ENCODE peak calls at places on chromosomes 7 and 10, in ten cellular contexts. One of them, this sample, is unnamed.

GRCh38 chr10:45673074-45673628 is 579 bp upstream of the ZFAND4 start:
- DNase-seq in colonic mucosa: peak
- DNase-seq in lower lobe of right lung: no peak
- DNase-seq in A673: peak
- DNase-seq in fibroblast of mammary gland: peak
- DNase-seq in lung: peak
- DNase-seq in fibroblast of lung: peak
- DNase-seq in keratinocyte: no peak
- DNase-seq in B cell: peak
- DNase-seq in fibroblast of the aortic adventitia: no peak
- DNase-seq in this sample: no peak

GRCh38 chr10:105398202-105398601 is 757.1 kb downstream of the SORCS3 start:
- DNase-seq in colonic mucosa: no peak
- DNase-seq in lower lobe of right lung: no peak
- DNase-seq in A673: no peak
- DNase-seq in fibroblast of mammary gland: no peak
- DNase-seq in lung: no peak
- DNase-seq in fibroblast of lung: no peak
- DNase-seq in keratinocyte: no peak
- DNase-seq in B cell: no peak
- DNase-seq in fibroblast of the aortic adventitia: no peak
- DNase-seq in this sample: no peak

GRCh38 chr10:94423627-94424026 is 21.3 kb downstream of the TBC1D12 start:
- DNase-seq in colonic mucosa: no peak
- DNase-seq in lower lobe of right lung: no peak
- DNase-seq in A673: no peak
- DNase-seq in fibroblast of mammary gland: peak
- DNase-seq in lung: no peak
- DNase-seq in fibroblast of lung: no peak
- DNase-seq in keratinocyte: no peak
- DNase-seq in B cell: no peak
- DNase-seq in fibroblast of the aortic adventitia: peak
- DNase-seq in this sample: peak

GRCh38 chr10:102951316-102951715 is 33.2 kb downstream of the CNNM2 start:
- DNase-seq in colonic mucosa: no peak
- DNase-seq in lower lobe of right lung: no peak
- DNase-seq in A673: no peak
- DNase-seq in fibroblast of mammary gland: peak
- DNase-seq in lung: no peak
- DNase-seq in fibroblast of lung: no peak
- DNase-seq in keratinocyte: no peak
- DNase-seq in B cell: no peak
- DNase-seq in fibroblast of the aortic adventitia: no peak
- DNase-seq in this sample: no peak

GRCh38 chr10:70598857-70599295 is 3.7 kb downstream of the PRF1 start:
- DNase-seq in colonic mucosa: no peak
- DNase-seq in lower lobe of right lung: peak
- DNase-seq in A673: no peak
- DNase-seq in fibroblast of mammary gland: no peak
- DNase-seq in lung: peak
- DNase-seq in fibroblast of lung: no peak
- DNase-seq in keratinocyte: no peak
- DNase-seq in B cell: no peak
- DNase-seq in fibroblast of the aortic adventitia: no peak
- DNase-seq in this sample: no peak

GRCh38 chr10:227014-227413 is 91.8 kb downstream of the ZMYND11 start:
- DNase-seq in colonic mucosa: no peak
- DNase-seq in lower lobe of right lung: no peak
- DNase-seq in A673: no peak
- DNase-seq in fibroblast of mammary gland: peak
- DNase-seq in lung: no peak
- DNase-seq in fibroblast of lung: peak
- DNase-seq in keratinocyte: no peak
- DNase-seq in B cell: no peak
- DNase-seq in fibroblast of the aortic adventitia: peak
- DNase-seq in this sample: no peak

GRCh38 chr7:17123020-17123419 is 175.4 kb upstream of the AHR start:
- DNase-seq in colonic mucosa: no peak
- DNase-seq in lower lobe of right lung: no peak
- DNase-seq in A673: peak
- DNase-seq in fibroblast of mammary gland: peak
- DNase-seq in lung: no peak
- DNase-seq in fibroblast of lung: peak
- DNase-seq in keratinocyte: no peak
- DNase-seq in B cell: no peak
- DNase-seq in fibroblast of the aortic adventitia: peak
- DNase-seq in this sample: peak

GRCh38 chr10:58438986-58439385 is 53.8 kb downstream of the TFAM start:
- DNase-seq in colonic mucosa: no peak
- DNase-seq in lower lobe of right lung: no peak
- DNase-seq in A673: no peak
- DNase-seq in fibroblast of mammary gland: no peak
- DNase-seq in lung: no peak
- DNase-seq in fibroblast of lung: no peak
- DNase-seq in keratinocyte: peak
- DNase-seq in B cell: no peak
- DNase-seq in fibroblast of the aortic adventitia: no peak
- DNase-seq in this sample: no peak

GRCh38 chr10:122876493-122876855 is 2.9 kb downstream of the FAM24B start:
- DNase-seq in colonic mucosa: no peak
- DNase-seq in lower lobe of right lung: no peak
- DNase-seq in A673: no peak
- DNase-seq in fibroblast of mammary gland: no peak
- DNase-seq in lung: no peak
- DNase-seq in fibroblast of lung: no peak
- DNase-seq in keratinocyte: no peak
- DNase-seq in B cell: no peak
- DNase-seq in fibroblast of the aortic adventitia: no peak
- DNase-seq in this sample: no peak

GRCh38 chr10:122878799-122879338 is 512 bp downstream of the FAM24B start:
- DNase-seq in colonic mucosa: no peak
- DNase-seq in lower lobe of right lung: no peak
- DNase-seq in A673: peak
- DNase-seq in fibroblast of mammary gland: peak
- DNase-seq in lung: no peak
- DNase-seq in fibroblast of lung: no peak
- DNase-seq in keratinocyte: no peak
- DNase-seq in B cell: no peak
- DNase-seq in fibroblast of the aortic adventitia: peak
- DNase-seq in this sample: no peak

GRCh38 chr10:122882798-122883197 is 3.4 kb upstream of the FAM24B start:
- DNase-seq in colonic mucosa: no peak
- DNase-seq in lower lobe of right lung: no peak
- DNase-seq in A673: no peak
- DNase-seq in fibroblast of mammary gland: no peak
- DNase-seq in lung: no peak
- DNase-seq in fibroblast of lung: no peak
- DNase-seq in keratinocyte: no peak
- DNase-seq in B cell: no peak
- DNase-seq in fibroblast of the aortic adventitia: no peak
- DNase-seq in this sample: no peak

GRCh38 chr10:122877264-122877663 is 2.1 kb downstream of the FAM24B start:
- DNase-seq in colonic mucosa: no peak
- DNase-seq in lower lobe of right lung: no peak
- DNase-seq in A673: no peak
- DNase-seq in fibroblast of mammary gland: peak
- DNase-seq in lung: no peak
- DNase-seq in fibroblast of lung: no peak
- DNase-seq in keratinocyte: no peak
- DNase-seq in B cell: no peak
- DNase-seq in fibroblast of the aortic adventitia: no peak
- DNase-seq in this sample: no peak

GRCh38 chr10:122879339-122880273 is at the start of gene FAM24B:
- DNase-seq in colonic mucosa: peak
- DNase-seq in lower lobe of right lung: peak
- DNase-seq in A673: peak
- DNase-seq in fibroblast of mammary gland: peak
- DNase-seq in lung: peak
- DNase-seq in fibroblast of lung: peak
- DNase-seq in keratinocyte: peak
- DNase-seq in B cell: peak
- DNase-seq in fibroblast of the aortic adventitia: peak
- DNase-seq in this sample: peak
- TF ChIP-seq CTCF in colonic mucosa: no peak
- TF ChIP-seq CTCF in lower lobe of right lung: no peak
- TF ChIP-seq CTCF in A673: no peak
- TF ChIP-seq CTCF in fibroblast of mammary gland: no peak
- TF ChIP-seq CTCF in lung: no peak
- TF ChIP-seq CTCF in fibroblast of lung: no peak
- TF ChIP-seq CTCF in keratinocyte: no peak
- TF ChIP-seq CTCF in B cell: no peak
- TF ChIP-seq CTCF in fibroblast of the aortic adventitia: no peak
- TF ChIP-seq CTCF in this sample: no peak

GRCh38 chr10:104328916-104329710 is 9.2 kb downstream of the ITPRIP start:
- DNase-seq in colonic mucosa: no peak
- DNase-seq in lower lobe of right lung: peak
- DNase-seq in A673: peak
- DNase-seq in fibroblast of mammary gland: peak
- DNase-seq in lung: no peak
- DNase-seq in fibroblast of lung: peak
- DNase-seq in keratinocyte: peak
- DNase-seq in B cell: peak
- DNase-seq in fibroblast of the aortic adventitia: peak
- DNase-seq in this sample: peak

GRCh38 chr10:104329754-104330153 is 8.5 kb downstream of the ITPRIP start:
- DNase-seq in colonic mucosa: no peak
- DNase-seq in lower lobe of right lung: no peak
- DNase-seq in A673: no peak
- DNase-seq in fibroblast of mammary gland: peak
- DNase-seq in lung: no peak
- DNase-seq in fibroblast of lung: peak
- DNase-seq in keratinocyte: no peak
- DNase-seq in B cell: no peak
- DNase-seq in fibroblast of the aortic adventitia: peak
- DNase-seq in this sample: peak

GRCh38 chr10:104326991-104327610 is 11.2 kb downstream of the ITPRIP start:
- DNase-seq in colonic mucosa: no peak
- DNase-seq in lower lobe of right lung: no peak
- DNase-seq in A673: no peak
- DNase-seq in fibroblast of mammary gland: no peak
- DNase-seq in lung: no peak
- DNase-seq in fibroblast of lung: peak
- DNase-seq in keratinocyte: no peak
- DNase-seq in B cell: no peak
- DNase-seq in fibroblast of the aortic adventitia: no peak
- DNase-seq in this sample: no peak

GRCh38 chr10:104327745-104328635 is 10.3 kb downstream of the ITPRIP start:
- DNase-seq in colonic mucosa: no peak
- DNase-seq in lower lobe of right lung: peak
- DNase-seq in A673: no peak
- DNase-seq in fibroblast of mammary gland: peak
- DNase-seq in lung: no peak
- DNase-seq in fibroblast of lung: peak
- DNase-seq in keratinocyte: no peak
- DNase-seq in B cell: no peak
- DNase-seq in fibroblast of the aortic adventitia: peak
- DNase-seq in this sample: peak

GRCh38 chr10:104328636-104328915 is 9.7 kb downstream of the ITPRIP start:
- DNase-seq in colonic mucosa: no peak
- DNase-seq in lower lobe of right lung: no peak
- DNase-seq in A673: no peak
- DNase-seq in fibroblast of mammary gland: no peak
- DNase-seq in lung: no peak
- DNase-seq in fibroblast of lung: no peak
- DNase-seq in keratinocyte: no peak
- DNase-seq in B cell: no peak
- DNase-seq in fibroblast of the aortic adventitia: no peak
- DNase-seq in this sample: no peak
- TF ChIP-seq CTCF in colonic mucosa: no peak
- TF ChIP-seq CTCF in lower lobe of right lung: no peak
- TF ChIP-seq CTCF in A673: no peak
- TF ChIP-seq CTCF in fibroblast of mammary gland: no peak
- TF ChIP-seq CTCF in lung: no peak
- TF ChIP-seq CTCF in fibroblast of lung: no peak
- TF ChIP-seq CTCF in keratinocyte: no peak
- TF ChIP-seq CTCF in B cell: no peak
- TF ChIP-seq CTCF in fibroblast of the aortic adventitia: no peak
- TF ChIP-seq CTCF in this sample: no peak

GRCh38 chr10:89773081-89773480 is 71.7 kb downstream of the KIF20B start:
- DNase-seq in colonic mucosa: no peak
- DNase-seq in lower lobe of right lung: no peak
- DNase-seq in A673: no peak
- DNase-seq in fibroblast of mammary gland: peak
- DNase-seq in lung: no peak
- DNase-seq in fibroblast of lung: no peak
- DNase-seq in keratinocyte: no peak
- DNase-seq in B cell: no peak
- DNase-seq in fibroblast of the aortic adventitia: no peak
- DNase-seq in this sample: no peak

GRCh38 chr10:89771684-89772083 is 70.3 kb downstream of the KIF20B start:
- DNase-seq in colonic mucosa: no peak
- DNase-seq in lower lobe of right lung: no peak
- DNase-seq in A673: no peak
- DNase-seq in fibroblast of mammary gland: no peak
- DNase-seq in lung: no peak
- DNase-seq in fibroblast of lung: no peak
- DNase-seq in keratinocyte: no peak
- DNase-seq in B cell: no peak
- DNase-seq in fibroblast of the aortic adventitia: no peak
- DNase-seq in this sample: no peak

GRCh38 chr10:89782470-89782869 is 81.1 kb downstream of the KIF20B start:
- DNase-seq in colonic mucosa: no peak
- DNase-seq in lower lobe of right lung: no peak
- DNase-seq in A673: no peak
- DNase-seq in fibroblast of mammary gland: no peak
- DNase-seq in lung: no peak
- DNase-seq in fibroblast of lung: no peak
- DNase-seq in keratinocyte: no peak
- DNase-seq in B cell: no peak
- DNase-seq in fibroblast of the aortic adventitia: no peak
- DNase-seq in this sample: no peak

GRCh38 chr10:89776665-89777064 is 75.3 kb downstream of the KIF20B start:
- DNase-seq in colonic mucosa: no peak
- DNase-seq in lower lobe of right lung: no peak
- DNase-seq in A673: no peak
- DNase-seq in fibroblast of mammary gland: no peak
- DNase-seq in lung: no peak
- DNase-seq in fibroblast of lung: no peak
- DNase-seq in keratinocyte: no peak
- DNase-seq in B cell: no peak
- DNase-seq in fibroblast of the aortic adventitia: no peak
- DNase-seq in this sample: no peak
- TF ChIP-seq CTCF in colonic mucosa: no peak
- TF ChIP-seq CTCF in lower lobe of right lung: no peak
- TF ChIP-seq CTCF in A673: no peak
- TF ChIP-seq CTCF in fibroblast of mammary gland: no peak
- TF ChIP-seq CTCF in lung: no peak
- TF ChIP-seq CTCF in fibroblast of lung: no peak
- TF ChIP-seq CTCF in keratinocyte: no peak
- TF ChIP-seq CTCF in B cell: no peak
- TF ChIP-seq CTCF in fibroblast of the aortic adventitia: no peak
- TF ChIP-seq CTCF in this sample: no peak

DNA sequence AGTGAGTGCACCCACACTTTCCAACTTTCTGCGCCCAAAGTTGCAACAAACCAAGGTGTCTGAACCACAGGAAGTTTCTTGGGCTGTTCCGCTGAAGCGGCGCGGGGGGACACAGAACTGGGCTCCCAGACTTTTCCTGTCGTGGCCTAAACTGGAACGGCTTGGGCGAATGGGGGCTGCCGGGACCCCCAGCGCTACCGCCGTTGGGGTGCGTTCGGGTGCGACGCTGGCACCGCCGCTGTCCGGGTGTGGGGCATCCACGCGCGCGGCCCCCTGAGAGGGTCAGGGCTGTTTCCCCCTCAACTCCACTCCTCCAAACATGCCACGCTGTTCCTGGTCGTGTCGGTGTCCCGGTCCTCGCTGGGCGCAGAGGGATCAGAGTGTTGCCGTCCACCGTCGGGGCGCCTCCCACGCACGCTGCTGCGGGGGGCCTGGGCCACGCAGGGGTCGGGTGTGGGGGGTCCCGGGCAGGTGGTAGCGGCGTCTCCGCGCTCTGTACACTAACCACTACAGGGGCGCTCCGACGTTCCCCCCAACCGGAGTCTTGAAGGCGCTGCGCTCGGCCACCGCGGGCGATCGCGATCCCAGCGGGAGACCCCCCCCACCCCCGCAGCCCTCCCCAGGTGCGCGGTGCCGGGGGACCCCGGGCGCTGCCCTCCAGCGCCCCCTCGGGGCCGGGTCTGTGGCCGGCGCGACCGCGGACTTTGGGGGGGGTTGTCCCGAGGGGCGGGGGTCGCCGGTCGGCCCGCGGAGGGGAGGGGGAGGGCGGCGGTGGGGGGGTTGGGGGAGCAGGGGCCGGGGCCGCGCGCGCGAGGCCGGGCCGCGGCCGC is 2.2 kb upstream of the CUX1 start:
- DNase-seq in colonic mucosa: peak
- DNase-seq in lower lobe of right lung: peak
- DNase-seq in A673: peak
- DNase-seq in fibroblast of mammary gland: no peak
- DNase-seq in lung: peak
- DNase-seq in fibroblast of lung: peak
- DNase-seq in keratinocyte: no peak
- DNase-seq in B cell: peak
- DNase-seq in fibroblast of the aortic adventitia: no peak
- DNase-seq in this sample: no peak
- TF ChIP-seq CTCF in colonic mucosa: peak
- TF ChIP-seq CTCF in lower lobe of right lung: peak
- TF ChIP-seq CTCF in A673: no peak
- TF ChIP-seq CTCF in fibroblast of mammary gland: peak
- TF ChIP-seq CTCF in lung: peak
- TF ChIP-seq CTCF in fibroblast of lung: peak
- TF ChIP-seq CTCF in keratinocyte: peak
- TF ChIP-seq CTCF in B cell: peak
- TF ChIP-seq CTCF in fibroblast of the aortic adventitia: peak
- TF ChIP-seq CTCF in this sample: peak

This sample was measured in HFFc6.